ENCODE peak calls at places on chromosomes 16 and 17, in six cellular contexts. One of them, this sample, is unnamed.

GRCh38 chr16:11316331-11317015 is 28.8 kb upstream of the RMI2 start:
- DNase-seq in H1: peak
- DNase-seq in HepG2: no peak
- DNase-seq in K562: no peak
- DNase-seq in GM12878: no peak
- DNase-seq in NT2/D1: peak
- DNase-seq in this sample: no peak

GRCh38 chr16:52212841-52213240 is 334.1 kb downstream of the TOX3 start:
- DNase-seq in GM12878: no peak
- DNase-seq in H1: no peak
- DNase-seq in NT2/D1: no peak
- DNase-seq in HepG2: no peak
- DNase-seq in K562: no peak
- DNase-seq in this sample: no peak

GRCh38 chr16:87317766-87318121 is 552 bp upstream of the C16orf95 start:
- DNase-seq in NT2/D1: no peak
- DNase-seq in H1: no peak
- DNase-seq in GM12878: no peak
- DNase-seq in K562: peak
- DNase-seq in HepG2: peak
- DNase-seq in this sample: no peak

GRCh38 chr17:72022328-72022727 is 98.5 kb upstream of the SOX9 start:
- DNase-seq in NT2/D1: no peak
- DNase-seq in K562: no peak
- DNase-seq in H1: no peak
- DNase-seq in HepG2: no peak
- DNase-seq in GM12878: no peak
- DNase-seq in this sample: no peak

GRCh38 chr17:50798424-50799344 is 31.4 kb upstream of the ANKRD40CL start:
- DNase-seq in NT2/D1: no peak
- DNase-seq in HepG2: no peak
- DNase-seq in GM12878: no peak
- DNase-seq in H1: no peak
- DNase-seq in K562: no peak
- DNase-seq in this sample: no peak

GRCh38 chr16:87570938-87571867 is 31.1 kb upstream of the JPH3 start:
- DNase-seq in NT2/D1: no peak
- DNase-seq in HepG2: peak
- DNase-seq in GM12878: no peak
- DNase-seq in K562: peak
- DNase-seq in H1: peak
- DNase-seq in this sample: peak

GRCh38 chr17:55743103-55743679 is 7.7 kb upstream of the PCTP start:
- DNase-seq in H1: no peak
- DNase-seq in HepG2: peak
- DNase-seq in K562: peak
- DNase-seq in NT2/D1: no peak
- DNase-seq in GM12878: no peak
- DNase-seq in this sample: peak

GRCh38 chr16:23248261-23249194 is 53.6 kb upstream of the SCNN1B start:
- DNase-seq in GM12878: no peak
- DNase-seq in NT2/D1: no peak
- DNase-seq in H1: no peak
- DNase-seq in K562: no peak
- DNase-seq in HepG2: no peak
- DNase-seq in this sample: no peak

GRCh38 chr16:17972460-17972943 is 364.0 kb downstream of the NPIPA8 start:
- DNase-seq in GM12878: no peak
- DNase-seq in H1: no peak
- DNase-seq in K562: no peak
- DNase-seq in HepG2: no peak
- DNase-seq in NT2/D1: no peak
- DNase-seq in this sample: no peak

GRCh38 chr17:40318835-40319332 is 9.9 kb downstream of the RARA start:
- DNase-seq in HepG2: no peak
- DNase-seq in GM12878: no peak
- DNase-seq in H1: no peak
- DNase-seq in K562: no peak
- DNase-seq in NT2/D1: no peak
- DNase-seq in this sample: no peak

GRCh38 chr17:40317880-40318834 is 9.2 kb downstream of the RARA start:
- DNase-seq in NT2/D1: peak
- DNase-seq in HepG2: peak
- DNase-seq in GM12878: peak
- DNase-seq in H1: peak
- DNase-seq in K562: peak
- DNase-seq in this sample: peak

GRCh38 chr17:40315678-40316570 is 6.9 kb downstream of the RARA start:
- DNase-seq in GM12878: no peak
- DNase-seq in H1: no peak
- DNase-seq in K562: peak
- DNase-seq in HepG2: no peak
- DNase-seq in NT2/D1: no peak
- DNase-seq in this sample: no peak

GRCh38 chr17:40316571-40317344 is 7.8 kb downstream of the RARA start:
- DNase-seq in NT2/D1: no peak
- DNase-seq in K562: no peak
- DNase-seq in HepG2: peak
- DNase-seq in GM12878: no peak
- DNase-seq in H1: peak
- DNase-seq in this sample: peak

DNA sequence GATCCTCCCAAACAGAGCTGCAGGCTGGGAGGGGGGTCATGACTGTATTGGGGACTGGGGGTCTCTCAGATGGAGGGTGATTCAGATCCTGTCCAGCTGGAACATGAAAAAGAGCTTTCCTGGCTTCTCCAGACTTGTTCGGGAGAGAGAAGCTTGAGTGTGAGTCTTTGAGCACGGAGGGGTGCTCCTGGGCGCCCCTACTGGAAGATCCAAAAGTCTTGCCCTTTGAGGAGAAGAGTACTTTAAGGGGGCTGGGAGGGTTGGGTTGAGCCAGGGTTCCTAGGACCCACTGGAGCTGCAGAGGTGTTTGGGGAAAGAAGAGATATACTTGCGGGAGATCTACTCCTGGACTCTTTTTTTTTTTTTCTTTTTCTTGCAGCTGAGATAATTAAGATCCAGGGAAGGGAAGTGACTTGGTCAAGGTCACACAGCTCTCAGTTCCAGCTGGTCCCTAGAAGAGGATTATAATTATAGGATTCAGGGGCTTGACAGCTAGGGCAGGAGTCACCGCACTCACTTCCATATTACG is 8.4 kb downstream of the RARA start:
- DNase-seq in K562: peak
- DNase-seq in HepG2: peak
- DNase-seq in GM12878: no peak
- DNase-seq in H1: peak
- DNase-seq in NT2/D1: no peak
- DNase-seq in this sample: peak
- TF ChIP-seq ZNF274 in K562: no peak
- TF ChIP-seq ZNF274 in HepG2: no peak
- TF ChIP-seq ZNF274 in GM12878: no peak
- TF ChIP-seq ZNF274 in H1: no peak
- TF ChIP-seq ZNF274 in NT2/D1: no peak
- TF ChIP-seq ZNF274 in this sample: no peak

GRCh38 chr17:33452797-33453196 is 159.7 kb upstream of the ASIC2 start:
- DNase-seq in K562: no peak
- DNase-seq in H1: no peak
- DNase-seq in HepG2: no peak
- DNase-seq in GM12878: no peak
- DNase-seq in NT2/D1: peak
- DNase-seq in this sample: no peak
- TF ChIP-seq ZNF274 in K562: no peak
- TF ChIP-seq ZNF274 in H1: no peak
- TF ChIP-seq ZNF274 in HepG2: no peak
- TF ChIP-seq ZNF274 in GM12878: no peak
- TF ChIP-seq ZNF274 in NT2/D1: no peak
- TF ChIP-seq ZNF274 in this sample: no peak

DNA sequence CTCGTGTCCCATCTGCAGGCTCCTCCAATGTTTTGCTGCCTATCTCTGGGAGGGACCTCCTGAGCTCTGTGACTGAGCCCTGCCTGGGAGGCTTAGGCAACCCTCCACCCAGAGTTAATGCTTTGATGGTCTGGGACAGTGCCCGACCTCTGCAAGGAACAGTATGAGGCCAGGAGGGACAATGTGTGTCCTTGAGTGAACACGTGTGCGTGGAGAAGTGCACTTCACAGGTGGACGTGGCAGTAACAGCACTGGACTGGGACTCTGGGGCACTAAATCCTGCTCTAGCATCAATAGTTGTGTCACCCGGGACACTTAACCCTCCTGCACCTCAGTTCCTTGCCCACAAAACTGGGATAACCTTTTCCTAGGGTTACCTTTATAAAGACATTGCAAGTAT is 4.6 kb downstream of the UBTF start:
- DNase-seq in HepG2: no peak
- DNase-seq in NT2/D1: no peak
- DNase-seq in GM12878: no peak
- DNase-seq in H1: no peak
- DNase-seq in K562: no peak
- DNase-seq in this sample: no peak
- TF ChIP-seq ZNF274 in HepG2: no peak
- TF ChIP-seq ZNF274 in NT2/D1: no peak
- TF ChIP-seq ZNF274 in GM12878: no peak
- TF ChIP-seq ZNF274 in H1: no peak
- TF ChIP-seq ZNF274 in K562: no peak
- TF ChIP-seq ZNF274 in this sample: no peak

GRCh38 chr17:61007980-61008379 is 330.3 kb downstream of the BCAS3 start:
- DNase-seq in NT2/D1: no peak
- DNase-seq in K562: no peak
- DNase-seq in HepG2: no peak
- DNase-seq in H1: no peak
- DNase-seq in GM12878: no peak
- DNase-seq in this sample: no peak

GRCh38 chr17:61000911-61001310 is 323.3 kb downstream of the BCAS3 start:
- DNase-seq in GM12878: no peak
- DNase-seq in NT2/D1: peak
- DNase-seq in H1: no peak
- DNase-seq in K562: peak
- DNase-seq in HepG2: peak
- DNase-seq in this sample: no peak

GRCh38 chr17:61005358-61005757 is 327.7 kb downstream of the BCAS3 start:
- DNase-seq in K562: no peak
- DNase-seq in HepG2: no peak
- DNase-seq in H1: no peak
- DNase-seq in GM12878: no peak
- DNase-seq in NT2/D1: no peak
- DNase-seq in this sample: no peak

DNA sequence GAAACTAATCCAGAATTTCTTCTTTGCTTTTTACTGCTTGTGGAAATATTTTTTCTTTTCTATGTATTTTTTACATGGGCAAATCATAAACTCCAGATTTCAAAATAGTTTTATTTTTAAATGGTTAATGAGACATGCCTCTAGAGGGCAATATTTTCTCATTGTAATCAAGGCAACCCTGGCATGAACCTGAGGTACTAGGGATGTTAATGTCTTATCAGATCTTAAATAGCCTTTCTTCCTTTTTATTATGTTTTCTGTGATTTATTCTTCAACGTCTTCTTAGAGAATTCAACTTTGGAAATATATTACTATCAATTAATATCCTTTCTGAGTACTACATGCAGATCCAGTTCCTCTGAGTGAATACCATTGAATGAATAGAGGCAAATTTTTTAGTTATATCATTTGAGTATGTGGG is 324.7 kb downstream of the BCAS3 start:
- DNase-seq in HepG2: peak
- DNase-seq in GM12878: no peak
- DNase-seq in NT2/D1: peak
- DNase-seq in K562: peak
- DNase-seq in H1: no peak
- DNase-seq in this sample: peak
- TF ChIP-seq ZNF274 in HepG2: no peak
- TF ChIP-seq ZNF274 in GM12878: no peak
- TF ChIP-seq ZNF274 in NT2/D1: no peak
- TF ChIP-seq ZNF274 in K562: no peak
- TF ChIP-seq ZNF274 in H1: no peak
- TF ChIP-seq ZNF274 in this sample: no peak

GRCh38 chr17:65466547-65466946 is 94.9 kb downstream of the AXIN2 start:
- DNase-seq in GM12878: no peak
- DNase-seq in NT2/D1: no peak
- DNase-seq in K562: no peak
- DNase-seq in H1: no peak
- DNase-seq in HepG2: no peak
- DNase-seq in this sample: no peak
- TF ChIP-seq ZNF274 in GM12878: no peak
- TF ChIP-seq ZNF274 in NT2/D1: no peak
- TF ChIP-seq ZNF274 in K562: no peak
- TF ChIP-seq ZNF274 in H1: no peak
- TF ChIP-seq ZNF274 in HepG2: no peak
- TF ChIP-seq ZNF274 in this sample: no peak

GRCh38 chr16:72099377-72099818 is 5.8 kb downstream of the DHX38 start:
- DNase-seq in HepG2: peak
- DNase-seq in GM12878: peak
- DNase-seq in H1: peak
- DNase-seq in NT2/D1: peak
- DNase-seq in K562: peak
- DNase-seq in this sample: peak
- TF ChIP-seq ZNF274 in HepG2: no peak
- TF ChIP-seq ZNF274 in GM12878: no peak
- TF ChIP-seq ZNF274 in H1: no peak
- TF ChIP-seq ZNF274 in NT2/D1: no peak
- TF ChIP-seq ZNF274 in K562: no peak
- TF ChIP-seq ZNF274 in this sample: no peak

GRCh38 chr17:48486557-48486956 is 44.3 kb downstream of the HOXB1 start:
- DNase-seq in HepG2: no peak
- DNase-seq in H1: no peak
- DNase-seq in K562: peak
- DNase-seq in NT2/D1: no peak
- DNase-seq in GM12878: no peak
- DNase-seq in this sample: peak
- TF ChIP-seq ZNF274 in HepG2: no peak
- TF ChIP-seq ZNF274 in H1: no peak
- TF ChIP-seq ZNF274 in K562: no peak
- TF ChIP-seq ZNF274 in NT2/D1: no peak
- TF ChIP-seq ZNF274 in GM12878: no peak
- TF ChIP-seq ZNF274 in this sample: no peak

GRCh38 chr17:38703742-38704644 is 1.1 kb upstream of the MLLT6 start:
- DNase-seq in GM12878: no peak
- DNase-seq in NT2/D1: peak
- DNase-seq in K562: peak
- DNase-seq in H1: peak
- DNase-seq in HepG2: peak
- DNase-seq in this sample: peak

GRCh38 chr17:38704645-38705522 is at the start of gene MLLT6:
- DNase-seq in NT2/D1: no peak
- DNase-seq in K562: peak
- DNase-seq in GM12878: no peak
- DNase-seq in H1: no peak
- DNase-seq in HepG2: peak
- DNase-seq in this sample: no peak

GRCh38 chr17:38705803-38706624 is 941 bp downstream of the MLLT6 start:
- DNase-seq in NT2/D1: no peak
- DNase-seq in GM12878: no peak
- DNase-seq in H1: peak
- DNase-seq in K562: peak
- DNase-seq in HepG2: peak
- DNase-seq in this sample: no peak

GRCh38 chr17:38706625-38707298 is 1.7 kb downstream of the MLLT6 start:
- DNase-seq in HepG2: no peak
- DNase-seq in NT2/D1: no peak
- DNase-seq in H1: peak
- DNase-seq in GM12878: no peak
- DNase-seq in K562: peak
- DNase-seq in this sample: no peak

GRCh38 chr17:38705523-38705802 is 390 bp downstream of the MLLT6 start:
- DNase-seq in NT2/D1: no peak
- DNase-seq in K562: no peak
- DNase-seq in GM12878: no peak
- DNase-seq in H1: no peak
- DNase-seq in HepG2: no peak
- DNase-seq in this sample: no peak
- TF ChIP-seq ZNF274 in NT2/D1: no peak
- TF ChIP-seq ZNF274 in K562: no peak
- TF ChIP-seq ZNF274 in GM12878: no peak
- TF ChIP-seq ZNF274 in H1: no peak
- TF ChIP-seq ZNF274 in HepG2: no peak
- TF ChIP-seq ZNF274 in this sample: no peak